ENCODE peak calls at places on chromosome 3, in six cellular contexts. Y is neuronal stem cell, W is mesenchymal stem cell, O is K562, U is psoas muscle, G is colonic mucosa. H is an unnamed sample. For H3K4me1 and H3K27me3, the result is how much of the 10 kb centered on the place peaks cover.

GRCh38 chr3:13338996-13339395 is 81.1 kb downstream of the NUP210 start:
- DNase-seq in Y (no peak), W (no peak), O (no peak), U (no peak), G (no peak), H (no peak)

GRCh38 chr3:44117239-44117638 is 124.4 kb upstream of the TOPAZ1 start:
- DNase-seq in Y (no peak), W (no peak), O (no peak), U (no peak), G (no peak), H (no peak)

GRCh38 chr3:119308355-119308754 is 14.2 kb downstream of the ARHGAP31 start:
- DNase-seq in Y (no peak), W (no peak), O (no peak), U (no peak), G (no peak), H (no peak)

GRCh38 chr3:9248232-9249191 is 934 bp downstream of the SRGAP3 start:
- DNase-seq in Y (no peak), W (no peak), O (no peak), U (no peak), G (peak), H (peak)

GRCh38 chr3:102514241-102514640 is 79.4 kb downstream of the ZPLD1 start:
- DNase-seq in Y (no peak), W (no peak), O (no peak), U (no peak), G (no peak), H (no peak)

GRCh38 chr3:11545186-11545851 is 98.4 kb downstream of the VGLL4 start:
- DNase-seq in Y (no peak), W (no peak), O (no peak), U (no peak), G (no peak), H (no peak)

GRCh38 chr3:14691239-14691638 is 16.3 kb downstream of the C3orf20 start:
- DNase-seq in Y (no peak), W (no peak), O (no peak), U (no peak), G (no peak), H (no peak)

GRCh38 chr3:48784426-48785120 is 63.1 kb downstream of the PRKAR2A start:
- DNase-seq in Y (no peak), W (peak), O (peak), U (no peak), G (no peak), H (peak)

GRCh38 chr3:177827517-177828249 is 630.4 kb upstream of the TBL1XR1 start:
- DNase-seq in Y (no peak), W (peak), O (no peak), U (no peak), G (no peak), H (peak)
- H3K4me1 ChIP-seq in Y (under half), W (under half), O (under half), U (under half), G (under half), H (under half)

DNA sequence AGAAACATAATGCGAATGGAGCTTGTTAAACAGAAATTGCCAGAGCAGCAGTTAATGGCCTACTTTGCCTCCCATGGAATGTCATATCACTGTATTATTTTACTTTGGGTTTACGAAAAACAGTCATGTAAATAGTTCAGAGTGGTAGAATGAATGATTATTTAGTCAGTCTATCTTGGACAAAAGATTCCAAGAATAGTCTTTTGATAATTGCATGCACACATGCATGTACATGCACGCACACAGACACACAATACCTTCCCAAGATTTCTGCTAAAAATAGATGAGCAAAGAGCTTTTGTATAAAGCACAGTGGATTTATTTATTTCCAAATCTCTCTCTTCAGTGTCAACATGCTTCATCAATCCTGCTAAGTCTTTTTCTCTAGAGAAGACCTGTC is 800.7 kb downstream of the DIPK2A start:
- DNase-seq in Y (no peak), W (no peak), O (no peak), U (no peak), G (no peak), H (peak)
- H3K27ac ChIP-seq in Y (no peak), W (no peak), O (no peak), U (peak), G (no peak), H (no peak)

GRCh38 chr3:186354100-186354499 is 7.9 kb downstream of the DGKG start:
- DNase-seq in Y (no peak), W (peak), O (no peak), U (no peak), G (no peak), H (no peak)
- H3K27me3 ChIP-seq in Y (under half), W (half or more), O (under half), U (under half), G (under half), H (half or more)

GRCh38 chr3:141083831-141084624 is 32.9 kb downstream of the SPSB4 start:
- DNase-seq in Y (peak), W (no peak), O (no peak), U (peak), G (no peak), H (no peak)
- H3K4me1 ChIP-seq in Y (half or more), W (under half), O (under half), U (under half), G (under half), H (under half)

GRCh38 chr3:29694331-29694730 is 413.5 kb downstream of the RBMS3 start:
- DNase-seq in Y (no peak), W (no peak), O (no peak), U (no peak), G (no peak), H (no peak)
- H3K27ac ChIP-seq in Y (no peak), W (peak), O (no peak), U (no peak), G (no peak), H (no peak)

GRCh38 chr3:127385540-127385870 is 97.7 kb upstream of the PRR20G start:
- DNase-seq in Y (no peak), W (no peak), O (no peak), U (no peak), G (no peak), H (no peak)

GRCh38 chr3:127387556-127388153 is 99.8 kb upstream of the PRR20G start:
- DNase-seq in Y (no peak), W (no peak), O (no peak), U (no peak), G (no peak), H (no peak)

GRCh38 chr3:127384717-127385539 is 97.1 kb upstream of the PRR20G start:
- DNase-seq in Y (no peak), W (no peak), O (no peak), U (no peak), G (no peak), H (no peak)

GRCh38 chr3:127387119-127387518 is 99.3 kb upstream of the PRR20G start:
- DNase-seq in Y (no peak), W (no peak), O (no peak), U (no peak), G (no peak), H (no peak)

DNA sequence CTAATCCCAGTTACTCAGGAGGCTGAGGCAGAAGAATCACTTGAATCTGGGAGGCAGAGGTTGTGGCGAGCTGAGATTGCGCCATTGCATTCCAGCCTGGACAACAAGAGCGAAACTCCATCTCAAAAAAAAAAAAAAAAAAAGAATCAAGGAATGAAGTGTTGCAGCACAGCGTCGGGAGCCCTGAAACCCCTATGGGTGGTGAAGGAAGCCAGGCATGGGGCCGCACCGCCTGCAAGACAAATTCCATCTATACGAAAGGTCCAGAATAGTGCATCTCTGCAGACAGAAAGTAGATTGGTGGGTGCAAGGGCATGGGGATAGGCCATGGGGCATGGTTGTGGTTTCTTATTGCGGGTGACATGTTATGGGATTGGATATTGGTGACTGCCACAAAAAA is 98.6 kb upstream of the PRR20G start:
- DNase-seq in Y (no peak), W (no peak), O (no peak), U (no peak), G (no peak), H (no peak)
- H3K27me3 ChIP-seq in Y (under half), W (half or more), O (under half), U (under half), G (under half), H (under half)

DNA sequence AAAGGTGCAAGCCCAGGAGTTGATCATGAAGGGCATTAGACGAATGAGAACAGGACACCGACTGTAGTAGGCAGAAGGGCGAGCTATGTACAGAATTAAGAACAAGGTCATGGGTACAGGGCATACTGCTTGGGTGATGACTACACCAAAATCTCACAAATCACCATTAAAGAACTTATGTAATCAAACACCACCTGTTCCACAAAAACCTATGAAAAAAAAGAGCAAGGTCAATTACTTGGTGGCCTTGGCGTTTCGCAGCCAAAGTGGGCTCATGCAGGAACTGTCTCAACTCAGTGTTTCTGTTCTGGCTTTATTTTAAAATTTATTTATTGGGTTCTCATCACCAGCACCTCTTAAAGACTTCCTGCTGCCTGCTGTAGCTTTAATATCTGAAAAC is 2.1 kb downstream of the KAT2B start:
- DNase-seq in Y (no peak), W (no peak), O (no peak), U (no peak), G (no peak), H (no peak)
- H3K4me1 ChIP-seq in Y (under half), W (under half), O (under half), U (under half), G (under half), H (under half)

DNA sequence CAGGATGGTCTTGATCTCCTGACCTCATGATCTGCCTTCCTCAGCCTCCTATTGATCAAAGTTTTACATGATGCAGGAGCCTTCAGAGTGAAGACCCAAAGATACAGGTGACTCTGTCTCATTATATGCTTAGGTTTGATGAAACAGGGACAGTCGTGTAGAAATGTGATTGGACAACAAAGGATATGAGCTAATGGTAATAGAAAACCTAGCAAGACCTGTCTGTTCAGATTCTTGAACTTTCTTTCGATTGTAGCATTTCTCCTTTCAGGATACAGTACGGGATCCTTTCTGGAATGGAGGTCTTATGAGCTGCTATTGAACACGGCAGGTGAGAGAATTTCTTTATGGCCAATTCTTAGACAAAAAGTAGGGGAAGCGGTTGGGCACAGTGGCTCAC is at the start of gene ACKR2:
- DNase-seq in Y (no peak), W (no peak), O (no peak), U (no peak), G (no peak), H (no peak)
- H3K27ac ChIP-seq in Y (no peak), W (no peak), O (no peak), U (no peak), G (no peak), H (no peak)

GRCh38 chr3:46400000-46400734 is 6.7 kb downstream of the CCR5AS start:
- DNase-seq in Y (no peak), W (peak), O (peak), U (no peak), G (no peak), H (no peak)
- H3K27me3 ChIP-seq in Y (under half), W (under half), O (under half), U (under half), G (under half), H (under half)

DNA sequence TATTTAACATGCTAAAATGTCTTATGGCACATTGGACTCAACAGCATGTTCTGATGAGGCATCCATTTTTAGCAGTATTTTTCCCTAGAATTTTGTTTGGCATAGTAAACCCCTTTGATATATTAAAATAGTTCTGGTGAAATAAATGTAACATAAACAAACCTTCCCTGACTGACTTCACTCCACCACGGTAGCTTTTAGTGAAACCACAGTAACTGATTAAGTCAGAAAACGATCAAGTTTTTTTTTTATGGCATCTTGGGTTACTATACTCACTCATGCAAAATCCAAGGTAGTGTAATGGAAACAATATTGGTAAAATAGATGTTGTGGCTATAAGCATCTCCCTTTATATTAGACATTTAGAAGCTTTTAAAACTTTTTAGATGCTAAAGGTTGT is 2.8 kb downstream of the SERP1 start:
- DNase-seq in Y (no peak), W (no peak), O (no peak), U (no peak), G (no peak), H (no peak)
- H3K4me1 ChIP-seq in Y (under half), W (under half), O (under half), U (under half), G (under half), H (under half)